ENCODE peak calls at places on chromosomes 12 and 14, in nine cellular contexts. X, Q, H, O, V, A, W, L and N are unnamed samples.

GRCh38 chr12:52171950-52172512 is 19.8 kb downstream of the KRT80 start:
- DNase-seq in X (no peak), A (peak; percentile 47), V (peak; percentile 68), H (no peak), L (peak; percentile 70), Q (peak; percentile 70), O (peak; percentile 53), W (peak; percentile 67), N (no peak)

GRCh38 chr12:132622437-132623071 is 4.0 kb downstream of the P2RX2 start:
- DNase-seq in A (peak; percentile 70), H (peak; percentile 48), L (no peak), W (peak; percentile 49), X (no peak), O (peak; percentile 84), V (peak; percentile 81), Q (peak; percentile 48), N (no peak)

GRCh38 chr12:49909826-49910225 is 6.1 kb upstream of the FAIM2 start:
- DNase-seq in A (no peak), O (peak; percentile 37), V (peak; percentile 76), Q (peak; percentile 27), L (peak; percentile 74), W (no peak), H (no peak), X (no peak), N (no peak)

GRCh38 chr12:105013892-105014291 is 27.8 kb downstream of the NOPCHAP1 start:
- DNase-seq in X (no peak), L (peak; percentile 11), O (no peak), H (no peak), V (peak; percentile 14), Q (no peak), A (peak; percentile 16), W (no peak), N (no peak)

GRCh38 chr12:7131502-7131866 is 1.3 kb downstream of the CLSTN3 start:
- DNase-seq in A (no peak), L (no peak), O (peak; percentile 69), X (peak; percentile 47), Q (no peak), W (no peak), H (no peak), V (no peak), N (peak; percentile 55)

GRCh38 chr12:131797588-131797934 is 30.6 kb upstream of the MMP17 start:
- DNase-seq in Q (no peak), V (no peak), L (no peak), X (no peak), H (no peak), O (no peak), W (no peak), A (no peak), N (no peak)

GRCh38 chr12:18250313-18250916 is 10.9 kb upstream of the PIK3C2G start:
- DNase-seq in W (peak; percentile 75), A (peak; percentile 78), O (peak; percentile 14), H (no peak), V (peak; percentile 74), X (peak; percentile 54), Q (no peak), L (peak; percentile 58), N (peak; percentile 29)

GRCh38 chr12:128606538-128606937 is 217.2 kb downstream of the SLC15A4 start:
- DNase-seq in X (no peak), H (no peak), V (no peak), L (no peak), O (no peak), W (no peak), Q (no peak), A (no peak), N (no peak)

GRCh38 chr12:11697670-11698387 is 48.4 kb downstream of the ETV6 start:
- DNase-seq in X (no peak), A (peak; percentile 93), Q (no peak), O (no peak), W (peak; percentile 43), H (no peak), L (peak; percentile 75), V (peak; percentile 89), N (no peak)

GRCh38 chr12:57519758-57520007 is 631 bp downstream of the DDIT3 start:
- DNase-seq in O (no peak), W (no peak), L (no peak), A (no peak), H (no peak), X (no peak), V (no peak), Q (no peak), N (no peak)

GRCh38 chr14:104436047-104436531 is 143.5 kb upstream of the C14orf180 start:
- DNase-seq in V (peak; percentile 25), A (peak; percentile 24), H (peak; percentile 84), X (no peak), O (no peak), W (no peak), L (no peak), Q (no peak), N (no peak)

GRCh38 chr12:70964867-70965469 is 44.4 kb upstream of the PTPRR start:
- DNase-seq in X (no peak), O (no peak), L (no peak), V (no peak), H (no peak), W (no peak), Q (no peak), A (no peak), N (no peak)

GRCh38 chr14:99187858-99188257 is 84.1 kb downstream of the BCL11B start:
- DNase-seq in Q (no peak), W (no peak), X (no peak), O (no peak), V (no peak), L (no peak), H (no peak), A (no peak), N (no peak)

GRCh38 chr12:62785941-62786559 is 148.9 kb downstream of the PPM1H start:
- DNase-seq in Q (no peak), V (peak; percentile 96), H (peak; percentile 73), X (peak; percentile 9), L (peak; percentile 94), O (peak; percentile 30), A (peak; percentile 93), W (peak; percentile 98), N (no peak)

GRCh38 chr12:126685636-126686035 is 1581.3 kb upstream of the TMEM132C start:
- DNase-seq in H (no peak), Q (no peak), W (no peak), L (no peak), V (no peak), A (no peak), O (no peak), X (no peak), N (no peak)

GRCh38 chr14:73236752-73237218 is 521 bp upstream of the PAPLN start:
- DNase-seq in V (no peak), O (no peak), Q (no peak), H (no peak), A (no peak), L (no peak), W (no peak), X (no peak), N (no peak)
- H3K4me3 ChIP-seq in V (no peak overlapping the region), O (no peak overlapping the region), Q (no peak overlapping the region), H (no peak overlapping the region), A (no peak overlapping the region), L (no peak overlapping the region), W (no peak overlapping the region), X (no peak overlapping the region), N (no peak overlapping the region)

GRCh38 chr14:50397461-50398196 is 948 bp upstream of the CDKL1 start:
- DNase-seq in O (no peak), V (peak; percentile 41), L (peak; percentile 57), X (no peak), W (peak; percentile 68), Q (no peak), H (peak; percentile 29), A (peak; percentile 21), N (no peak)

GRCh38 chr14:50394713-50395112 is 2.0 kb downstream of the CDKL1 start:
- DNase-seq in Q (no peak), O (no peak), A (no peak), L (no peak), V (no peak), X (no peak), W (no peak), H (no peak), N (no peak)

GRCh38 chr14:50396636-50397460 is at the start of gene CDKL1:
- DNase-seq in A (peak; percentile 54), H (peak; percentile 68), W (peak; percentile 85), X (peak; percentile 63), V (peak; percentile 63), Q (peak; percentile 74), L (peak; percentile 76), O (peak; percentile 32), N (peak; percentile 27)

GRCh38 chr14:50399251-50400032 is 2.8 kb upstream of the CDKL1 start:
- DNase-seq in L (peak; percentile 16), H (no peak), Q (no peak), X (no peak), O (no peak), W (peak; percentile 66), A (peak; percentile 63), V (peak; percentile 52), N (no peak)

GRCh38 chr14:50395448-50395847 is 1.2 kb downstream of the CDKL1 start:
- DNase-seq in H (peak; percentile 26), O (no peak), W (peak; percentile 29), X (no peak), Q (no peak), V (peak; percentile 42), A (peak; percentile 26), L (no peak), N (no peak)
- H3K4me3 ChIP-seq in H (peak overlapping the region; percentile 85), O (no peak overlapping the region), W (peak overlapping the region; percentile 82), X (peak overlapping the region; percentile 21), Q (no peak overlapping the region), V (peak overlapping the region; percentile 85), A (peak overlapping the region; percentile 76), L (peak overlapping the region; percentile 7), N (no peak overlapping the region)

GRCh38 chr14:65552724-65553123 is 140.2 kb downstream of the FUT8 start:
- DNase-seq in A (no peak), O (no peak), L (no peak), V (no peak), H (no peak), X (no peak), Q (no peak), W (no peak), N (no peak)
- H3K4me3 ChIP-seq in A (no peak overlapping the region), O (no peak overlapping the region), L (no peak overlapping the region), V (no peak overlapping the region), H (no peak overlapping the region), X (no peak overlapping the region), Q (no peak overlapping the region), W (no peak overlapping the region), N (no peak overlapping the region)

GRCh38 chr14:63204407-63205280 is at the start of gene RHOJ:
- DNase-seq in A (no peak), O (no peak), Q (no peak), X (no peak), V (peak; percentile 2), W (no peak), L (peak; percentile 36), H (peak; percentile 19), N (no peak)

GRCh38 chr14:63203618-63204406 is 431 bp upstream of the RHOJ start:
- DNase-seq in V (peak; percentile 88), H (peak; percentile 89), O (no peak), L (peak; percentile 93), X (peak; percentile 11), W (peak; percentile 53), Q (peak; percentile 40), A (peak; percentile 92), N (peak; percentile 4)

GRCh38 chr14:63203015-63203414 is 1.2 kb upstream of the RHOJ start:
- DNase-seq in A (no peak), Q (no peak), X (no peak), V (no peak), L (no peak), H (no peak), O (no peak), W (no peak), N (no peak)

GRCh38 chr14:63205281-63205575 is 985 bp downstream of the RHOJ start:
- DNase-seq in A (no peak), V (peak; percentile 8), H (no peak), O (no peak), L (no peak), X (no peak), Q (no peak), W (no peak), N (no peak)

GRCh38 chr14:63205850-63206249 is 1.6 kb downstream of the RHOJ start:
- DNase-seq in A (no peak), O (no peak), V (no peak), H (no peak), Q (no peak), W (no peak), L (peak; percentile 14), X (no peak), N (no peak)
- H3K4me3 ChIP-seq in A (no peak overlapping the region), O (no peak overlapping the region), V (no peak overlapping the region), H (peak overlapping the region; percentile 64), Q (no peak overlapping the region), W (no peak overlapping the region), L (peak overlapping the region; percentile 33), X (no peak overlapping the region), N (no peak overlapping the region)